ENCODE peak calls at places on chromosomes 5 and 9, in ten cellular contexts. E, O, R, D, U, P, S, I, B and L are unnamed samples.

GRCh38 chr9:123099548-123099947 is 66.1 kb downstream of the GPR21 start:
- DNase-seq in U (no peak), B (no peak), S (no peak), E (no peak), R (no peak), P (no peak), D (no peak), O (no peak), I (no peak), L (no peak)

GRCh38 chr9:5587024-5587423 is 41.9 kb upstream of the RIC1 start:
- DNase-seq in S (no peak), E (no peak), O (no peak), P (peak), U (peak), I (no peak), D (peak), R (no peak), B (no peak), L (no peak)

GRCh38 chr5:61805101-61805500 is 473.0 kb downstream of the ZSWIM6 start:
- DNase-seq in U (peak), P (peak), E (peak), D (peak), S (no peak), O (no peak), B (no peak), I (no peak), R (no peak), L (no peak)

GRCh38 chr5:132017316-132017715 is 5.9 kb upstream of the ACSL6 start:
- DNase-seq in S (no peak), O (no peak), U (no peak), I (no peak), E (no peak), R (no peak), D (no peak), P (peak), B (no peak), L (no peak)

GRCh38 chr9:6901179-6901578 is 143.4 kb downstream of the KDM4C start:
- DNase-seq in E (no peak), B (no peak), P (no peak), D (no peak), U (no peak), R (no peak), I (no peak), O (no peak), S (no peak), L (no peak)

GRCh38 chr5:107458322-107458721 is 212.4 kb downstream of the EFNA5 start:
- DNase-seq in S (no peak), R (no peak), B (no peak), P (no peak), O (no peak), I (no peak), E (no peak), U (no peak), D (no peak), L (no peak)

GRCh38 chr5:9105851-9106250 is 440.0 kb downstream of the SEMA5A start:
- DNase-seq in O (no peak), B (no peak), U (peak), E (no peak), R (no peak), D (peak), P (peak), I (no peak), S (no peak), L (no peak)

GRCh38 chr9:101582593-101582992 is 12.2 kb downstream of the PPP3R2 start:
- DNase-seq in R (no peak), P (peak), I (no peak), S (no peak), B (no peak), D (peak), E (no peak), O (no peak), U (peak), L (no peak)

GRCh38 chr9:116544896-116545295 is 142.2 kb upstream of the TRIM32 start:
- DNase-seq in I (no peak), E (no peak), P (no peak), S (no peak), U (no peak), O (no peak), R (no peak), D (no peak), B (no peak), L (no peak)

GRCh38 chr5:100313657-100314056 is 221.5 kb upstream of the FAM174A start:
- DNase-seq in B (peak), O (no peak), D (no peak), S (no peak), U (no peak), I (no peak), E (no peak), R (no peak), P (no peak), L (no peak)

GRCh38 chr5:64489857-64490256 is 16.0 kb upstream of the RGS7BP start:
- DNase-seq in O (no peak), E (no peak), R (no peak), D (no peak), P (no peak), B (no peak), U (no peak), S (no peak), I (no peak), L (no peak)

GRCh38 chr9:70406446-70406862 is 8.0 kb downstream of the KLF9 start:
- DNase-seq in O (no peak), P (no peak), S (peak), I (no peak), R (no peak), U (peak), D (no peak), E (peak), B (no peak), L (no peak)

GRCh38 chr5:181190711-181191525 is 14.1 kb downstream of the TRIM7 start:
- DNase-seq in E (no peak), I (peak), U (no peak), B (no peak), S (peak), D (no peak), R (no peak), P (peak), O (no peak), L (no peak)

GRCh38 chr9:31519011-31519410 is 865.4 kb upstream of the ACO1 start:
- DNase-seq in D (peak), I (peak), E (peak), U (no peak), S (no peak), B (no peak), R (peak), O (no peak), P (no peak), L (peak)

GRCh38 chr9:116312221-116312620 is 158.6 kb downstream of the PAPPA start:
- DNase-seq in O (no peak), I (no peak), U (no peak), R (no peak), D (no peak), E (no peak), B (no peak), S (no peak), P (no peak), L (no peak)

GRCh38 chr5:43227655-43228054 is 35.6 kb downstream of the NIM1K start:
- DNase-seq in S (no peak), B (peak), D (peak), U (peak), R (no peak), O (peak), I (no peak), E (no peak), P (peak), L (no peak)

GRCh38 chr9:79663299-79663698 is 91.5 kb downstream of the TLE4 start:
- DNase-seq in E (no peak), U (no peak), P (no peak), O (no peak), B (no peak), R (no peak), I (no peak), D (no peak), S (no peak), L (no peak)

GRCh38 chr5:109161914-109162683 is 247.7 kb downstream of the PJA2 start:
- DNase-seq in I (no peak), P (peak), D (peak), U (no peak), E (no peak), B (no peak), O (no peak), S (no peak), R (no peak), L (no peak)

GRCh38 chr9:2072752-2073405 is 57.7 kb downstream of the SMARCA2 start:
- DNase-seq in D (no peak), I (no peak), O (no peak), B (no peak), U (no peak), S (no peak), E (no peak), P (no peak), R (no peak), L (no peak)

GRCh38 chr5:134879456-134879855 is 5.3 kb downstream of the TXNDC15 start:
- DNase-seq in E (no peak), I (no peak), R (no peak), P (no peak), O (no peak), U (no peak), S (no peak), D (no peak), B (no peak), L (no peak)

GRCh38 chr9:5013379-5013778 is 28.3 kb downstream of the JAK2 start:
- DNase-seq in R (no peak), S (no peak), I (no peak), E (no peak), B (no peak), U (no peak), O (no peak), P (no peak), D (no peak), L (no peak)

GRCh38 chr9:131407717-131408195 is 13.9 kb downstream of the PRRC2B start:
- DNase-seq in D (peak), S (peak), U (no peak), B (peak), P (no peak), E (peak), I (no peak), R (no peak), O (peak), L (peak)

GRCh38 chr5:113871972-113872371 is 358.5 kb downstream of the YTHDC2 start:
- DNase-seq in I (no peak), P (no peak), B (no peak), S (no peak), R (no peak), O (no peak), E (no peak), D (no peak), U (no peak), L (no peak)

GRCh38 chr5:176548967-176549444 is at the start of gene CDHR2:
- DNase-seq in E (no peak), U (no peak), I (no peak), D (no peak), R (no peak), P (no peak), S (no peak), O (no peak), B (no peak), L (no peak)

GRCh38 chr5:126693806-126694205 is 83.1 kb upstream of the LMNB1 start:
- DNase-seq in S (no peak), I (no peak), R (no peak), B (no peak), D (no peak), E (no peak), U (no peak), O (no peak), P (no peak), L (no peak)

GRCh38 chr5:135955525-135955924 is 742 bp upstream of the LECT2 start:
- DNase-seq in U (no peak), P (no peak), R (no peak), E (no peak), D (no peak), I (no peak), S (no peak), O (no peak), B (no peak), L (no peak)

GRCh38 chr9:137719194-137719593 is 100.4 kb downstream of the EHMT1 start:
- DNase-seq in R (no peak), I (no peak), S (no peak), O (no peak), B (no peak), P (no peak), D (no peak), U (no peak), E (no peak), L (no peak)

GRCh38 chr9:14343948-14344547 is 30.1 kb upstream of the NFIB start:
- DNase-seq in E (no peak), O (peak), I (no peak), D (no peak), U (no peak), P (no peak), B (peak), R (no peak), S (no peak), L (peak)

GRCh38 chr5:14296533-14297331 is 153.6 kb downstream of the TRIO start:
- DNase-seq in R (no peak), U (no peak), O (peak), I (no peak), S (no peak), P (peak), E (no peak), B (no peak), D (no peak), L (no peak)

GRCh38 chr5:138138949-138139775 is at the start of gene NME5:
- DNase-seq in U (peak), B (peak), D (peak), R (no peak), O (peak), S (peak), I (peak), P (peak), E (peak), L (peak)

GRCh38 chr5:134567651-134568338 is 42.3 kb downstream of the JADE2 start:
- DNase-seq in S (peak), O (no peak), D (no peak), U (no peak), P (no peak), E (no peak), R (no peak), I (no peak), B (peak), L (no peak)

GRCh38 chr5:159515197-159515596 is 184.9 kb upstream of the IL12B start:
- DNase-seq in I (no peak), O (no peak), U (no peak), R (no peak), B (no peak), D (no peak), P (no peak), S (no peak), E (no peak), L (no peak)

GRCh38 chr5:151770383-151771258 is 1.1 kb upstream of the G3BP1 start:
- DNase-seq in I (peak), D (peak), E (peak), O (no peak), S (peak), P (no peak), U (peak), B (peak), R (no peak), L (peak)

GRCh38 chr9:69174645-69175487 is 789 bp downstream of the TJP2 start:
- DNase-seq in U (peak), R (no peak), B (peak), D (peak), E (peak), P (peak), I (peak), S (peak), O (peak), L (peak)

GRCh38 chr9:110996436-110997224 is 41.6 kb downstream of the LPAR1 start:
- DNase-seq in B (no peak), D (no peak), E (no peak), I (no peak), U (no peak), S (peak), P (no peak), O (no peak), R (no peak), L (no peak)

GRCh38 chr9:98774746-98775145 is 21.6 kb downstream of the ANKS6 start:
- DNase-seq in U (no peak), I (no peak), P (no peak), D (no peak), R (no peak), B (no peak), O (no peak), S (no peak), E (no peak), L (no peak)